ENCODE peak calls at places on chromosomes 2 and 18, in six cellular contexts. V, C, A, X, B and I are unnamed samples.

GRCh38 chr18:8139971-8140406 is 469.2 kb upstream of the RAB12 start:
- DNase-seq in V (no peak), C (no peak), A (peak; percentile 82), X (peak; percentile 68), B (no peak), I (no peak)

GRCh38 chr2:9178110-9178904 is 28.3 kb upstream of the ASAP2 start:
- DNase-seq in V (no peak), C (no peak), A (peak; percentile 25), X (no peak), B (no peak), I (no peak)

GRCh38 chr18:78406743-78407455 is 572.7 kb upstream of the SALL3 start:
- DNase-seq in V (no peak), C (no peak), A (no peak), X (no peak), B (no peak), I (no peak)

GRCh38 chr2:112174383-112174782 is 36.2 kb downstream of the FBLN7 start:
- DNase-seq in V (no peak), C (no peak), A (no peak), X (no peak), B (no peak), I (no peak)

GRCh38 chr2:239178484-239178883 is 222.3 kb downstream of the HDAC4 start:
- DNase-seq in V (peak; percentile 11), C (no peak), A (no peak), X (peak; percentile 38), B (peak; percentile 20), I (no peak)

GRCh38 chr2:240060977-240061591 is 7.8 kb upstream of the OR6B3 start:
- DNase-seq in V (no peak), C (no peak), A (no peak), X (no peak), B (no peak), I (peak; percentile 57)

GRCh38 chr2:240576436-240577205 is 8.3 kb downstream of the RNPEPL1 start:
- DNase-seq in V (peak; percentile 42), C (no peak), A (no peak), X (no peak), B (no peak), I (no peak)

GRCh38 chr2:95268208-95269035 is 5.8 kb upstream of the PROM2 start:
- DNase-seq in V (no peak), C (no peak), A (peak; percentile 49), X (no peak), B (peak; percentile 32), I (no peak)

GRCh38 chr2:160463245-160463644 is 30.4 kb downstream of the RBMS1 start:
- DNase-seq in V (no peak), C (no peak), A (no peak), X (no peak), B (no peak), I (no peak)

GRCh38 chr2:147451902-147452515 is 392.8 kb upstream of the ACVR2A start:
- DNase-seq in V (no peak), C (no peak), A (no peak), X (no peak), B (no peak), I (no peak)

GRCh38 chr2:128769457-128770142 is 450.9 kb upstream of the HS6ST1 start:
- DNase-seq in V (peak; percentile 20), C (no peak), A (no peak), X (peak; percentile 38), B (no peak), I (no peak)

GRCh38 chr2:233029321-233029720 is 3.2 kb upstream of the NEU2 start:
- DNase-seq in V (no peak), C (no peak), A (peak; percentile 20), X (no peak), B (no peak), I (no peak)